ENCODE peak calls at places on chromosomes 4 and X, in nine cellular contexts. I is neuronal stem cell; M is stimulated activated CD4-positive, alpha-beta T cell treated with anti-CD3 and anti-CD28 coated beads, Interleukin-2, amount 100 ng/mL, for 24 hours; H is nephron progenitor cell; T is heart right ventricle; W is activated CD4-positive, alpha-beta memory T cell treated with anti-CD3 and anti-CD28 coated beads, Interleukin-2, amount 10 ng/mL, durations not matched to agents 7 days and 5 days; O is WTC11; R is testis; Q is substantia nigra. Z is an unnamed sample.

GRCh38 chrX:70038515-70038914 is 11.2 kb downstream of the AWAT2 start:
- DNase-seq in I (no peak), M (no peak), H (no peak), T (no peak), W (no peak), O (no peak), R (no peak), Q (no peak), Z (no peak)

GRCh38 chr4:180060159-180060889 is 2182.9 kb upstream of the TENM3 start:
- DNase-seq in I (peak), M (no peak), H (no peak), T (no peak), W (no peak), O (no peak), R (no peak), Q (no peak), Z (no peak)

GRCh38 chr4:119707336-119707735 is 78.7 kb upstream of the PDE5A start:
- DNase-seq in I (no peak), M (no peak), H (no peak), T (no peak), W (no peak), O (no peak), R (no peak), Q (no peak), Z (no peak)

GRCh38 chr4:165415910-165416309 is 37.1 kb downstream of the CPE start:
- DNase-seq in I (no peak), M (no peak), H (peak), T (no peak), W (no peak), O (no peak), R (no peak), Q (no peak), Z (no peak)

GRCh38 chr4:148795156-148795864 is 353.1 kb upstream of the NR3C2 start:
- DNase-seq in I (no peak), M (no peak), H (no peak), T (peak), W (no peak), O (peak), R (peak), Q (no peak), Z (no peak)

GRCh38 chr4:149264093-149264733 is 551.4 kb downstream of the IQCM start:
- DNase-seq in I (peak), M (peak), H (peak), T (peak), W (peak), O (peak), R (peak), Q (no peak), Z (peak)

GRCh38 chr4:22573198-22573597 is 57.3 kb upstream of the ADGRA3 start:
- DNase-seq in I (no peak), M (no peak), H (no peak), T (peak), W (no peak), O (no peak), R (peak), Q (peak), Z (no peak)

GRCh38 chrX:154321624-154322023 is 26.0 kb downstream of the TKTL1 start:
- DNase-seq in I (no peak), M (no peak), H (no peak), T (peak), W (no peak), O (no peak), R (peak), Q (no peak), Z (no peak)

GRCh38 chrX:127574829-127575228 is 477.4 kb downstream of the ACTRT1 start:
- DNase-seq in I (no peak), M (no peak), H (peak), T (no peak), W (no peak), O (no peak), R (no peak), Q (no peak), Z (no peak)